ENCODE peak calls at places on chromosomes 6 and 20, in nine cellular contexts. U is testis, W is upper lobe of right lung, N is brain microvascular endothelial cell, F is pancreas, S is mammary epithelial cell, T is astrocyte of the spinal cord, A is right cardiac atrium, Z is stomach. I is an unnamed sample.
A peak's percentile ranks its signal among the peaks of the same experiment; 100 is the strongest.

GRCh38 chr6:35291491-35291890 is 6.1 kb upstream of the DEF6 start:
- DNase-seq in F (no peak), N (no peak), T (no peak), U (no peak), W (no peak), S (no peak), Z (no peak), A (no peak), I (no peak)

GRCh38 chr6:97081010-97081573 is 156.6 kb downstream of the KLHL32 start:
- DNase-seq in Z (no peak), N (no peak), U (no peak), S (no peak), T (no peak), A (no peak), W (no peak), F (no peak), I (no peak)

GRCh38 chr6:84249724-84250123 is 22.3 kb upstream of the CEP162 start:
- DNase-seq in T (no peak), F (no peak), S (no peak), U (no peak), N (no peak), W (no peak), Z (no peak), A (no peak), I (no peak)

GRCh38 chr6:104638841-104639290 is 220.9 kb downstream of the HACE1 start:
- DNase-seq in A (no peak), T (no peak), S (no peak), Z (no peak), W (no peak), F (no peak), U (no peak), N (no peak), I (no peak)

GRCh38 chr20:41482647-41483552 is 116.3 kb upstream of the EMILIN3 start:
- DNase-seq in F (no peak), N (peak; percentile 73), U (no peak), T (peak; percentile 89), W (no peak), S (peak; percentile 11), A (no peak), Z (no peak), I (no peak)

GRCh38 chr6:125818659-125819297 is 28.0 kb downstream of the NCOA7 start:
- DNase-seq in T (no peak), A (no peak), S (no peak), F (no peak), N (no peak), Z (no peak), U (no peak), W (no peak), I (no peak)

GRCh38 chr6:88339816-88340215 is 173.7 kb upstream of the CNR1 start:
- DNase-seq in F (no peak), W (no peak), A (no peak), T (peak; percentile 20), Z (no peak), N (no peak), S (no peak), U (no peak), I (no peak)

GRCh38 chr6:24225838-24226237 is 99.8 kb downstream of the NRSN1 start:
- DNase-seq in T (no peak), A (no peak), S (no peak), N (no peak), Z (no peak), W (no peak), U (no peak), F (no peak), I (no peak)

GRCh38 chr6:151807513-151808330 is at the start of gene ESR1:
- DNase-seq in W (peak; percentile 64), F (peak; percentile 15), U (peak; percentile 36), N (peak; percentile 15), S (peak; percentile 3), A (peak; percentile 20), T (no peak), Z (peak; percentile 28), I (peak; percentile 45)

GRCh38 chr6:22332726-22333125 is 35.9 kb upstream of the PRL start:
- DNase-seq in N (no peak), S (no peak), A (no peak), W (no peak), U (no peak), Z (no peak), F (no peak), T (no peak), I (no peak)

GRCh38 chr6:22332216-22332615 is 35.4 kb upstream of the PRL start:
- DNase-seq in A (no peak), Z (no peak), N (no peak), U (no peak), T (no peak), W (no peak), S (no peak), F (no peak), I (no peak)

GRCh38 chr6:22333802-22334201 is 37.0 kb upstream of the PRL start:
- DNase-seq in S (no peak), Z (no peak), W (no peak), A (no peak), N (peak; percentile 38), F (no peak), T (no peak), U (no peak), I (no peak)

GRCh38 chr6:22330941-22331340 is 34.1 kb upstream of the PRL start:
- DNase-seq in Z (no peak), W (no peak), U (no peak), F (no peak), S (no peak), A (no peak), N (no peak), T (no peak), I (no peak)

GRCh38 chr6:22334778-22335177 is 37.9 kb upstream of the PRL start:
- DNase-seq in A (no peak), U (no peak), W (no peak), N (no peak), T (no peak), F (no peak), S (no peak), Z (no peak), I (no peak)
- H3K4me3 ChIP-seq in A (no peak overlapping the region), U (no peak overlapping the region), W (no peak overlapping the region), N (no peak overlapping the region), T (no peak overlapping the region), F (no peak overlapping the region), S (no peak overlapping the region), Z (no peak overlapping the region), I (no peak overlapping the region)

DNA sequence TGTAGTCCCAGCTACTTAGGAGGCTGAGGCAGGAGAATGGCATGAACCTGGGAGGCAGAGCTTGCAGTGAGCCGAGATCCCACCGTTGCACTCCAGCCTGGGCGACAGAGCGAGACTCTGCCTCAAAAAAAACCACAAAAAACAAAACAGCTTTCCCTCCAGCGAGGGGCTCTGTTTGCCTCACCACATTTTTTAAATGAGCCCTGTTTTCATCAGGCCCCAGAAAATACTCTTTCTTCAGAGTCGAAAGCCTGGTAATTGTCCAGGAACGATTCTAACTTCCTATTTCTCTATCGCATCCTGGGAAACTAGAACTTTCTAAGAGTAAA is 12.2 kb downstream of the MTG2 start:
- DNase-seq in Z (no peak), F (no peak), N (no peak), S (no peak), W (no peak), U (no peak), T (no peak), A (no peak), I (no peak)
- H3K4me3 ChIP-seq in Z (no peak overlapping the region), F (no peak overlapping the region), N (no peak overlapping the region), S (no peak overlapping the region), W (no peak overlapping the region), U (no peak overlapping the region), T (no peak overlapping the region), A (no peak overlapping the region), I (no peak overlapping the region)

DNA sequence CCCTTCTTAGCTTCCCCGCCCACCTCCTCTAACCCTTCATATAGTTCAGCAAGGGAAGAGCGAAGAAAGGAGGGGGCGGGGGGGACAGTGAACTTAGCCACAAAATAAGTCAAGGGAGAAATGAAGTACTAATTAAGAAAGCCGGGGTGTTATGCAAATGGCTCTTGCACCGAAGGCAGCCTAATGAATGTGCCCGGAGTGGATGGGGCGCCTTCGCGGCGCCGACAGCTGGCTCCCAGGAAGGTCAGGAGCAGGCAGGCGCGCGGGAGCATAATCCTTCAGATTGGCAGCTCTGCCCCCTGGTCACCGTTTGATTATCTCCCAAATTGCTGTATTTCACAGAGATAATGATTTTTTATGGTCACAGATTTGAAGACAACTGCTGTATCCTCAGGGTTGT is 395.1 kb downstream of the TFAP2B start:
- DNase-seq in S (no peak), N (no peak), W (peak; percentile 46), Z (no peak), T (no peak), A (no peak), U (peak; percentile 23), F (no peak), I (peak; percentile 29)
- H3K4me3 ChIP-seq in S (no peak overlapping the region), N (peak overlapping the region; percentile 15), W (no peak overlapping the region), Z (no peak overlapping the region), T (no peak overlapping the region), A (no peak overlapping the region), U (peak overlapping the region; percentile 26), F (no peak overlapping the region), I (peak overlapping the region; percentile 6)

GRCh38 chr6:148440021-148440420 is 97.4 kb downstream of the SASH1 start:
- DNase-seq in W (no peak), Z (no peak), N (no peak), A (no peak), U (no peak), S (no peak), F (no peak), T (no peak), I (no peak)
- H3K4me3 ChIP-seq in W (no peak overlapping the region), Z (no peak overlapping the region), N (no peak overlapping the region), A (no peak overlapping the region), U (no peak overlapping the region), S (no peak overlapping the region), F (no peak overlapping the region), T (no peak overlapping the region), I (no peak overlapping the region)

GRCh38 chr6:156793224-156793623 is 16.0 kb downstream of the ARID1B start:
- DNase-seq in T (no peak), U (no peak), N (no peak), Z (no peak), S (no peak), F (no peak), A (no peak), W (no peak), I (no peak)
- H3K4me3 ChIP-seq in T (no peak overlapping the region), U (no peak overlapping the region), N (no peak overlapping the region), Z (no peak overlapping the region), S (no peak overlapping the region), F (no peak overlapping the region), A (no peak overlapping the region), W (no peak overlapping the region), I (no peak overlapping the region)